ENCODE peak calls at places on chromosomes 3 and 15, in five cellular contexts. J is H9, T is IMR-90, M is H1, W is trophoblast cell. Q is an unnamed sample.

GRCh38 chr15:94877833-94878232 is 646.5 kb downstream of the MCTP2 start:
- DNase-seq in M (no peak), W (peak), J (no peak), T (no peak), Q (peak)

GRCh38 chr15:95884276-95884675 is 446.2 kb upstream of the NR2F2 start:
- DNase-seq in J (no peak), M (no peak), T (no peak), W (no peak), Q (peak)

GRCh38 chr15:74543583-74543982 is 2.6 kb downstream of the ARID3B start:
- DNase-seq in W (no peak), M (no peak), J (no peak), T (no peak), Q (no peak)

GRCh38 chr3:1792466-1792865 is 306.2 kb upstream of the CNTN4 start:
- DNase-seq in M (no peak), W (no peak), J (no peak), T (no peak), Q (no peak)

GRCh38 chr15:44296625-44297524 is 8.4 kb downstream of the GOLM2 start:
- DNase-seq in J (no peak), M (no peak), T (peak), W (peak), Q (peak)

GRCh38 chr3:194125474-194125873 is 10.5 kb upstream of the HES1 start:
- DNase-seq in J (no peak), W (no peak), M (no peak), T (no peak), Q (no peak)

GRCh38 chr15:98952381-98952803 is 55.2 kb downstream of the PGPEP1L start:
- DNase-seq in W (no peak), J (no peak), T (peak), M (no peak), Q (no peak)

GRCh38 chr3:146180376-146180775 is 19.4 kb upstream of the PLOD2 start:
- DNase-seq in T (no peak), J (no peak), M (no peak), W (no peak), Q (no peak)

GRCh38 chr3:172564499-172564898 is 41.3 kb upstream of the TNFSF10 start:
- DNase-seq in T (no peak), W (no peak), J (no peak), M (no peak), Q (no peak)

GRCh38 chr15:101384276-101384675 is 89.2 kb upstream of the SNRPA1 start:
- DNase-seq in T (no peak), W (no peak), M (no peak), J (no peak), Q (peak)

GRCh38 chr15:88375234-88375926 is 91.8 kb downstream of the MRPL46 start:
- DNase-seq in W (peak), J (no peak), T (peak), M (no peak), Q (peak)

GRCh38 chr15:64883997-64884511 is 27.6 kb upstream of the ANKDD1A start:
- DNase-seq in M (no peak), J (peak), T (peak), W (peak), Q (no peak)

GRCh38 chr3:75814797-75815196 is 29.4 kb upstream of the ZNF717 start:
- DNase-seq in J (no peak), T (no peak), M (no peak), W (no peak), Q (no peak)

GRCh38 chr3:170178631-170179030 is 2.9 kb downstream of the PHC3 start:
- DNase-seq in T (no peak), W (peak), M (no peak), J (no peak), Q (no peak)

GRCh38 chr3:171388537-171388936 is 71.7 kb downstream of the TNIK start:
- DNase-seq in W (no peak), T (no peak), J (no peak), M (no peak), Q (no peak)

GRCh38 chr3:148723591-148723990 is 25.9 kb downstream of the AGTR1 start:
- DNase-seq in T (peak), J (no peak), M (no peak), W (peak), Q (peak)

GRCh38 chr3:161560006-161560637 is 63.5 kb downstream of the OTOL1 start:
- DNase-seq in M (peak), T (peak), J (peak), W (peak), Q (peak)

GRCh38 chr15:90028376-90028775 is 27.3 kb downstream of the ZNF710 start:
- DNase-seq in M (no peak), T (no peak), W (no peak), J (no peak), Q (no peak)

GRCh38 chr15:48221885-48222284 is 15.8 kb downstream of the SLC12A1 start:
- DNase-seq in J (no peak), W (peak), M (no peak), T (no peak), Q (no peak)

GRCh38 chr3:10410383-10411002 is 89.6 kb upstream of the SEC13 start:
- DNase-seq in M (no peak), T (no peak), W (no peak), J (no peak), Q (no peak)

GRCh38 chr3:10413041-10413440 is 92.1 kb upstream of the SEC13 start:
- DNase-seq in W (no peak), M (no peak), J (no peak), T (no peak), Q (no peak)

GRCh38 chr3:10408680-10409079 is 87.8 kb upstream of the SEC13 start:
- DNase-seq in W (peak), J (no peak), T (peak), M (no peak), Q (no peak)

GRCh38 chr3:10407361-10407760 is 86.4 kb upstream of the SEC13 start:
- DNase-seq in W (no peak), M (no peak), J (no peak), T (no peak), Q (no peak)

GRCh38 chr3:10411598-10412332 is 90.9 kb upstream of the SEC13 start:
- DNase-seq in W (no peak), J (no peak), M (no peak), T (no peak), Q (no peak)
- H3K18ac ChIP-seq in W (no peak), J (no peak), M (no peak), T (no peak), Q (no peak)

GRCh38 chr3:139131951-139132350 is 87.3 kb upstream of the PRR23C start:
- DNase-seq in W (no peak), J (no peak), M (no peak), T (no peak), Q (no peak)
- H4K8ac ChIP-seq in W (no peak), J (no peak), M (no peak), T (no peak), Q (no peak)

GRCh38 chr3:196662711-196663571 is 23.4 kb downstream of the NRROS start:
- DNase-seq in J (no peak), W (peak), M (no peak), T (peak), Q (no peak)
- H3K18ac ChIP-seq in J (no peak), W (no peak), M (no peak), T (peak), Q (no peak)

DNA sequence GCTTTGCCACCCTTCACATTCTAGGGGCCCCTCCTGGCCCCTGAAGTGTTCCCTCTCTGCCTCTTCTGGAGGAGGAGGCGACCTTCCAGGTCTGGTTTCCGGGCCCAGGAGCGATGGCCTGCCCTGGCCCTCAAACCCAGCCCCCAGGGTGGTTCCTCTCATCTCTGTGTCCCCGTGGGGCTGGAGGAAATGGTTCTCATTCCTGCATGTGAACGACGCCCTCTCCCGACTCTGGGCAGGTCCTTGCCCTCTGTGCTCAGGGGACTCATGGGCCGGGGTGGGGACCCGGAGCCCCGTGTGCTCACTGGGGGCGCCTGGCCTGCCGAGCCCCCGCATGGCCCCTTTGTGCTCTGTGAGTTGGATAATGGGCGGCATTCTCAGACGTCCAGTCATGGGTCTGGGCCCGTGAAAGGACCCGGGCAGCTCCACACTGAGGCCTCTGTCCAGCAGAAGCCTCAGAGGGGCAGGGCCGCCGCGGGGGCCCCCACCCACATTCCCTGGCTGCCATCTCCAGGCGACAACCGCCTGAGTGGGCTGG is 5.4 kb upstream of the PLXND1 start:
- DNase-seq in T (peak), M (no peak), W (peak), J (peak), Q (peak)
- H4K8ac ChIP-seq in T (peak), M (peak), W (peak), J (no peak), Q (no peak)

DNA sequence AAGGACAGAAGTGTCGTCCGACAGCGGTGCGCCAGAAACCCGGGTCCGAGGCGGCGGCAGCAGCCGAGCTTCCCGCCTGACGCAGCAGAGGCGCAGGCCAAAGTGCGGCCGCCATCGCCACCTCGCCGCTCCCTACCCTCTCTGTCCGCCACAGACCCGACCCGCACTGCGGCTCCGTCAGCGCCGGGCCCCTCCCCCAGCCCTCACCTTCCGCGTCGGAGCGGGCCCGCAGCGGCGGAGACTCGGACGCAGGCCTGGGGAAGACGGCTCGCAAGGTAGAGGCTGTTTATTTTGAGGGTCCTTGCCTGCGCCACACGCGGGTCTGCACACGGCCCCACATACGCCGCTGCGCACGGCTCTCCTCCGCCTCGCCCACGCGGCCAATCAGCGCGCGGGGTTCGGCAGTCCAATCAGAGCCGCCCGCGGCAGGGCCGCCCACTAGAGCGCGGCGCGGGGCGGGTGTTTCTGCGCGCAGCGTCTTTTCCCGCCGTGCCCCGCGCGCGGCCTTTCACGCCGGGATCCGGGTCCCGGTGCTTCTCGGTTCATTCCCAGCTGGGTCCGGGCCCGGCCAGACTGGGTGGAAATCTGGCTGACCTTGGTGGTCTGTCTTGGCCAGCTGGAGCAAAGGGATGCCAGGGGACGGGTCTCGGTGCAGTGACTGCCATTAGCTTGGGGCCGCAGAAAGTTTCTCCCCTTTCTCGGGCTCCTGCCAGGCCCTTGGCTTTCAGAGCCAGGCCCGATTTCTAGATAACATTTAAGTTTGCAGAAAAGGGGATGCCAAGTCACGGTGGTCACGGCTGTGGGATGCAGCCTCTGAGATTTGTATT is at the start of gene CNBP:
- DNase-seq in W (peak), M (no peak), T (peak), J (peak), Q (peak)
- H3K18ac ChIP-seq in W (peak), M (peak), T (peak), J (peak), Q (peak)

GRCh38 chr3:125212096-125212508 is 446 bp downstream of the SLC12A8 start:
- DNase-seq in J (peak), W (no peak), M (no peak), T (no peak), Q (peak)

GRCh38 chr3:125214738-125215137 is 2.2 kb upstream of the SLC12A8 start:
- DNase-seq in T (no peak), J (no peak), M (no peak), W (peak), Q (no peak)

GRCh38 chr3:125213946-125214542 is 1.5 kb upstream of the SLC12A8 start:
- DNase-seq in J (no peak), M (no peak), T (peak), W (peak), Q (peak)

GRCh38 chr3:125212509-125213372 is at the start of gene SLC12A8:
- DNase-seq in W (peak), M (no peak), T (no peak), J (peak), Q (peak)

GRCh38 chr3:125211523-125212095 is 939 bp downstream of the SLC12A8 start:
- DNase-seq in M (no peak), W (no peak), T (no peak), J (no peak), Q (no peak)
- H4K8ac ChIP-seq in M (peak), W (peak), T (no peak), J (no peak), Q (no peak)